ENCODE peak calls at places on chromosomes 11 and 22, in five cellular contexts. W is K562, D is HepG2, U is H1, O is GM12878. C is an unnamed sample.

GRCh38 chr11:12150831-12151382 is 40.5 kb downstream of the MICAL2 start:
- DNase-seq in U (no peak), O (no peak), D (no peak), W (no peak), C (no peak)

GRCh38 chr11:113113801-113114451 is 152.7 kb downstream of the NCAM1 start:
- DNase-seq in D (no peak), W (no peak), O (no peak), U (no peak), C (no peak)

GRCh38 chr22:49413551-49413950 is 414.1 kb downstream of the BRD1 start:
- DNase-seq in W (no peak), U (no peak), D (no peak), O (no peak), C (no peak)

GRCh38 chr22:23053912-23054530 is 16.3 kb upstream of the GNAZ start:
- DNase-seq in W (no peak), D (no peak), U (peak; percentile 20), O (no peak), C (no peak)

GRCh38 chr22:27906241-27906640 is 12.8 kb downstream of the PITPNB start:
- DNase-seq in W (no peak), O (no peak), U (no peak), D (no peak), C (no peak)

GRCh38 chr11:113132001-113132400 is 170.8 kb downstream of the NCAM1 start:
- DNase-seq in O (no peak), U (no peak), W (no peak), D (no peak), C (no peak)

GRCh38 chr11:113477321-113477720 is 2.1 kb upstream of the DRD2 start:
- DNase-seq in U (peak; percentile 56), W (no peak), O (no peak), D (no peak), C (no peak)

GRCh38 chr11:133956650-133957633 is at the start of gene IGSF9B:
- DNase-seq in D (no peak), U (peak; percentile 96), O (peak; percentile 49), W (peak; percentile 46), C (peak; percentile 67)

GRCh38 chr11:62108017-62108750 is 15.6 kb upstream of the INCENP start:
- DNase-seq in U (no peak), D (peak; percentile 65), O (peak; percentile 11), W (peak; percentile 44), C (peak; percentile 59)

GRCh38 chr11:92893276-92893675 is 76.2 kb upstream of the MTNR1B start:
- DNase-seq in O (no peak), D (no peak), U (no peak), W (no peak), C (no peak)

GRCh38 chr11:88179141-88179540 is 3.9 kb upstream of the RAB38 start:
- DNase-seq in D (no peak), W (no peak), U (no peak), O (peak; percentile 78), C (no peak)

GRCh38 chr11:9825315-9825714 is 161.4 kb downstream of the SWAP70 start:
- DNase-seq in O (no peak), U (no peak), W (no peak), D (no peak), C (no peak)

GRCh38 chr22:46052801-46053562 is 76.0 kb upstream of the WNT7B start:
- DNase-seq in U (no peak), O (no peak), W (no peak), D (no peak), C (no peak)
- TF ChIP-seq ZNF274 in U (no peak), O (no peak), W (no peak), D (no peak), C (no peak)

GRCh38 chr11:77506857-77507256 is 33.0 kb upstream of the PAK1 start:
- DNase-seq in U (no peak), W (no peak), O (no peak), D (no peak), C (peak; percentile 3)
- TF ChIP-seq RAD21 in U (no peak), W (no peak), O (no peak), D (no peak), C (no peak)

GRCh38 chr11:66291303-66291705 is 390 bp upstream of the TMEM151A start:
- DNase-seq in D (no peak), O (no peak), W (no peak), U (peak; percentile 57), C (no peak)

GRCh38 chr11:66293352-66293751 is 1.7 kb downstream of the TMEM151A start:
- DNase-seq in W (no peak), D (no peak), O (no peak), U (no peak), C (no peak)

GRCh38 chr11:66292543-66293332 is 1.0 kb downstream of the TMEM151A start:
- DNase-seq in D (no peak), O (no peak), U (peak; percentile 47), W (no peak), C (no peak)

GRCh38 chr11:66290332-66290629 is 1.3 kb upstream of the YIF1A start:
- DNase-seq in W (no peak), D (no peak), O (no peak), U (no peak), C (no peak)

GRCh38 chr11:66291706-66292542 is at the start of gene TMEM151A:
- DNase-seq in U (peak; percentile 63), D (no peak), O (no peak), W (peak; percentile 35), C (no peak)
- TF ChIP-seq EZH2 in U (peak; percentile 39), D (no peak), O (no peak), W (no peak), C (no peak)

GRCh38 chr11:122681070-122681469 is 25.5 kb downstream of the UBASH3B start:
- DNase-seq in D (no peak), U (no peak), W (no peak), O (no peak), C (no peak)

GRCh38 chr11:122679441-122679840 is 23.9 kb downstream of the UBASH3B start:
- DNase-seq in O (no peak), W (no peak), U (no peak), D (no peak), C (no peak)

GRCh38 chr11:122682464-122682863 is 26.9 kb downstream of the UBASH3B start:
- DNase-seq in W (no peak), D (no peak), U (no peak), O (no peak), C (no peak)

GRCh38 chr11:122685041-122685440 is 29.5 kb downstream of the UBASH3B start:
- DNase-seq in U (no peak), W (no peak), O (no peak), D (peak; percentile 34), C (no peak)

GRCh38 chr11:122681731-122682130 is 26.2 kb downstream of the UBASH3B start:
- DNase-seq in U (no peak), O (no peak), D (no peak), W (no peak), C (no peak)
- TF ChIP-seq ZNF274 in U (no peak), O (no peak), D (no peak), W (no peak), C (no peak)

GRCh38 chr22:32177221-32177765 is 18.2 kb upstream of the C22orf42 start:
- DNase-seq in D (no peak), W (no peak), U (no peak), O (no peak), C (no peak)
- TF ChIP-seq RAD21 in D (no peak), W (no peak), U (no peak), O (no peak), C (no peak)

GRCh38 chr22:20437253-20438065 is at the start of gene SCARF2:
- DNase-seq in W (peak; percentile 89), D (no peak), O (no peak), U (peak; percentile 62), C (no peak)

GRCh38 chr22:20436309-20437252 is 1.0 kb downstream of the SCARF2 start:
- DNase-seq in W (peak; percentile 96), U (peak; percentile 72), D (no peak), O (no peak), C (no peak)

GRCh38 chr22:20438678-20439492 is 1.3 kb upstream of the SCARF2 start:
- DNase-seq in D (peak; percentile 37), U (no peak), W (peak; percentile 90), O (no peak), C (no peak)

GRCh38 chr22:20439556-20439927 is 1.9 kb upstream of the SCARF2 start:
- DNase-seq in D (no peak), W (no peak), U (no peak), O (no peak), C (no peak)

GRCh38 chr22:20438066-20438677 is 547 bp upstream of the SCARF2 start:
- DNase-seq in D (no peak), U (peak; percentile 80), O (no peak), W (no peak), C (no peak)
- TF ChIP-seq EZH2 in D (no peak), U (no peak), O (no peak), W (no peak), C (no peak)

GRCh38 chr22:19819911-19820879 is 34.5 kb downstream of the GNB1L start:
- DNase-seq in D (no peak), W (no peak), O (no peak), U (peak; percentile 29), C (no peak)

GRCh38 chr22:19820880-19821522 is 33.7 kb downstream of the GNB1L start:
- DNase-seq in O (no peak), D (no peak), W (no peak), U (peak; percentile 50), C (no peak)

GRCh38 chr22:19822301-19823117 is 32.2 kb downstream of the GNB1L start:
- DNase-seq in O (no peak), D (no peak), U (peak; percentile 46), W (no peak), C (no peak)

GRCh38 chr22:19823191-19823590 is 31.5 kb downstream of the GNB1L start:
- DNase-seq in W (no peak), D (no peak), O (no peak), U (peak; percentile 43), C (no peak)

DNA sequence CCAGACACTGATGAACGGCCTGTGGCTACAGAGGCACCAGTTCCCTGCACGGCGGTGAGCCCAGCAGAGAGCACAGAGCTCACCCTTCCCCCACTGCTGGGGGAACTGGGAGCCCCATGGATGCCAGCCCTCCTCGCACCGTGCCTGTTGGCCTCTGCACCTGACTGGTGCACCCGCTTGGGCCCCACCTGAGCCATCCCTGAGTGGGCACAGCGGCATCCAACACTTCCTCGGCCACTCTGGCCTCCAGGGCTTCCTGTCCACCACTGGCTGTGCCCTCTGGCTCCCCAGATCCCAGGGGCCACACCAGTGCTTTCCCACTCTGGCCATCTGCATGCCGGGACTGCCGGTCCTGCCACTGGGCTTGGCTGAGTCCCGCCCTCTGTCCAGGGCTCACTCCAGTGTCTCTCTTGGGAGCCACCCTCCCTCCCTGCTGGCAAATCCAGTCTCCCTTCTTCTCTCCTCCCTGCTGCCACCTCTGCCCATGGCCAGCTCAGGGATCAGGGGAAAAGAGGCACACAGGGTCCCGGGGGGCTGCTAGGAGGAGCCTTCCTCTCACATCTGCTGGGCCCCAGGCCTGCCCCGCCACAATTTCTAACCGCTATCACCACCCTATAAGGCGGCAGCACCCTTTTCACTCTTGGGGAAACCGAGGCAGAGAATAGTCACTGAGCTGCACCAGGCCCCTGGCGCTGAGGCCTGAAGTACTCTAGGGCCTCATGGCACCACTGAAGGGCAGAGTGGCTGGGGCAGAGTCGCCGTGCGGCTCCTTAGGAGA is 33.0 kb downstream of the GNB1L start:
- DNase-seq in W (no peak), O (no peak), U (peak; percentile 47), D (no peak), C (no peak)
- TF ChIP-seq ZNF274 in W (no peak), O (no peak), U (no peak), D (no peak), C (no peak)

GRCh38 chr11:47467372-47467771 is 18.4 kb upstream of the RAPSN start:
- DNase-seq in D (no peak), U (no peak), W (no peak), O (no peak), C (no peak)
- TF ChIP-seq RAD21 in D (no peak), U (no peak), W (no peak), O (no peak), C (no peak)